ENCODE peak calls at places on chromosomes 1 and 21, in six cellular contexts. One of them, this sample, is unnamed.

GRCh38 chr21:36125513-36126121 is 9.3 kb upstream of the CBR3 start:
- DNase-seq in heart left ventricle: no peak
- DNase-seq in GM23338: peak; percentile 76
- DNase-seq in fibroblast of lung: peak; percentile 65
- DNase-seq in fibroblast of mammary gland: peak; percentile 61
- DNase-seq in breast epithelium: no peak
- DNase-seq in this sample: peak; percentile 71

GRCh38 chr1:94792473-94792875 is 27.7 kb upstream of the SLC44A3 start:
- DNase-seq in heart left ventricle: no peak
- DNase-seq in GM23338: no peak
- DNase-seq in fibroblast of lung: peak; percentile 27
- DNase-seq in fibroblast of mammary gland: peak; percentile 87
- DNase-seq in breast epithelium: no peak
- DNase-seq in this sample: no peak

GRCh38 chr1:57111210-57111609 is 145.4 kb upstream of the C8B start:
- DNase-seq in heart left ventricle: no peak
- DNase-seq in GM23338: no peak
- DNase-seq in fibroblast of lung: no peak
- DNase-seq in fibroblast of mammary gland: no peak
- DNase-seq in breast epithelium: no peak
- DNase-seq in this sample: no peak

GRCh38 chr1:84538599-84538998 is 32.2 kb upstream of the GNG5 start:
- DNase-seq in heart left ventricle: no peak
- DNase-seq in GM23338: no peak
- DNase-seq in fibroblast of lung: no peak
- DNase-seq in fibroblast of mammary gland: no peak
- DNase-seq in breast epithelium: no peak
- DNase-seq in this sample: no peak

GRCh38 chr1:221097479-221098281 is 218.4 kb downstream of the HLX start:
- DNase-seq in heart left ventricle: no peak
- DNase-seq in GM23338: no peak
- DNase-seq in fibroblast of lung: peak; percentile 94
- DNase-seq in fibroblast of mammary gland: peak; percentile 99
- DNase-seq in breast epithelium: no peak
- DNase-seq in this sample: peak; percentile 73

GRCh38 chr1:117905019-117905418 is 24.4 kb downstream of the GDAP2 start:
- DNase-seq in heart left ventricle: no peak
- DNase-seq in GM23338: no peak
- DNase-seq in fibroblast of lung: no peak
- DNase-seq in fibroblast of mammary gland: no peak
- DNase-seq in breast epithelium: no peak
- DNase-seq in this sample: no peak

GRCh38 chr1:58283380-58284338 is 262.9 kb downstream of the OMA1 start:
- DNase-seq in heart left ventricle: no peak
- DNase-seq in GM23338: no peak
- DNase-seq in fibroblast of lung: no peak
- DNase-seq in fibroblast of mammary gland: peak; percentile 7
- DNase-seq in breast epithelium: no peak
- DNase-seq in this sample: no peak

GRCh38 chr21:20662523-20662922 is 335.7 kb upstream of the NCAM2 start:
- DNase-seq in heart left ventricle: no peak
- DNase-seq in GM23338: peak; percentile 59
- DNase-seq in fibroblast of lung: no peak
- DNase-seq in fibroblast of mammary gland: no peak
- DNase-seq in breast epithelium: no peak
- DNase-seq in this sample: no peak

GRCh38 chr1:61244114-61244513 is 161.8 kb downstream of the NFIA start:
- DNase-seq in heart left ventricle: no peak
- DNase-seq in GM23338: no peak
- DNase-seq in fibroblast of lung: peak; percentile 90
- DNase-seq in fibroblast of mammary gland: peak; percentile 91
- DNase-seq in breast epithelium: no peak
- DNase-seq in this sample: peak; percentile 94

GRCh38 chr1:213123532-213123931 is 72.5 kb downstream of the RPS6KC1 start:
- DNase-seq in heart left ventricle: no peak
- DNase-seq in GM23338: no peak
- DNase-seq in fibroblast of lung: peak; percentile 47
- DNase-seq in fibroblast of mammary gland: peak; percentile 72
- DNase-seq in breast epithelium: no peak
- DNase-seq in this sample: peak; percentile 58

GRCh38 chr1:183101081-183101480 is 77.9 kb downstream of the LAMC1 start:
- DNase-seq in heart left ventricle: no peak
- DNase-seq in GM23338: no peak
- DNase-seq in fibroblast of lung: no peak
- DNase-seq in fibroblast of mammary gland: no peak
- DNase-seq in breast epithelium: no peak
- DNase-seq in this sample: no peak

GRCh38 chr1:86155061-86155806 is 1.3 kb downstream of the COL24A1 start:
- DNase-seq in heart left ventricle: peak; percentile 16
- DNase-seq in GM23338: peak; percentile 73
- DNase-seq in fibroblast of lung: peak; percentile 42
- DNase-seq in fibroblast of mammary gland: peak; percentile 25
- DNase-seq in breast epithelium: no peak
- DNase-seq in this sample: no peak

GRCh38 chr1:37038079-37038702 is 3.9 kb upstream of the GRIK3 start:
- DNase-seq in heart left ventricle: no peak
- DNase-seq in GM23338: peak; percentile 63
- DNase-seq in fibroblast of lung: no peak
- DNase-seq in fibroblast of mammary gland: peak; percentile 10
- DNase-seq in breast epithelium: peak; percentile 60
- DNase-seq in this sample: no peak

GRCh38 chr1:12601690-12602632 is 16.0 kb downstream of the DHRS3 start:
- DNase-seq in heart left ventricle: peak; percentile 53
- DNase-seq in GM23338: peak; percentile 64
- DNase-seq in fibroblast of lung: peak; percentile 92
- DNase-seq in fibroblast of mammary gland: peak; percentile 98
- DNase-seq in breast epithelium: no peak
- DNase-seq in this sample: peak; percentile 97
- H3K4me3 ChIP-seq in heart left ventricle: no peak overlapping the region
- H3K4me3 ChIP-seq in GM23338: no peak overlapping the region
- H3K4me3 ChIP-seq in fibroblast of lung: no peak overlapping the region
- H3K4me3 ChIP-seq in fibroblast of mammary gland: no peak overlapping the region
- H3K4me3 ChIP-seq in breast epithelium: no peak overlapping the region
- H3K4me3 ChIP-seq in this sample: no peak overlapping the region

DNA sequence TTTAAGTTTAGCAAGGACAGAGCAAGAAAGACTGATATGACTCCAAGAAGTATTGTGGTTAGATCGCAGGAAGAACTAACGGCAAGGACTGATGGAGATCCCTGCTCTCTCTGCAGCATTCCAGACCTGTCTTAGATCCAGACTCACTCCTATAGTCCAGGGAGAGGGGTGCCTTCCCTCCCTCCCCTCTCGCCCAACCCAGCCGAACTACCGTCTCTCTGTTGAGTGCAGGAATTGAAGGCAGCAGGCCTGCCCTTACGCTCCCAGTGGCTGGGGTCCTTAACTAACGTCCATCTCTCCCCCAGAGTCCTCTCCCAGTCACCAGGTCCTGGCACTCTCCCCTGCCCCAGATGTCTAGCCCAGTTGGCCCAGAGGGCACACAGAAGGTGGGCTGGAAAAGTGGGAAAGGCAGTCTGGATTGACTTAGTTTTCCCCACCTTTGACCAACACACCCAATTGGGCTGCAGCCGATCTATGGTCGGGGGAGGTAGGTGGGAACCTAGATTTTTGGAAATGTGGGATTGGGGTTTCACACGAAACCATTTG is 1.1 kb downstream of the CRABP2 start:
- DNase-seq in heart left ventricle: no peak
- DNase-seq in GM23338: no peak
- DNase-seq in fibroblast of lung: no peak
- DNase-seq in fibroblast of mammary gland: no peak
- DNase-seq in breast epithelium: no peak
- DNase-seq in this sample: no peak
- H3K4me3 ChIP-seq in heart left ventricle: peak overlapping the region; percentile 56
- H3K4me3 ChIP-seq in GM23338: peak overlapping the region; percentile 67
- H3K4me3 ChIP-seq in fibroblast of lung: peak overlapping the region; percentile 69
- H3K4me3 ChIP-seq in fibroblast of mammary gland: peak overlapping the region; percentile 43
- H3K4me3 ChIP-seq in breast epithelium: peak overlapping the region; percentile 42
- H3K4me3 ChIP-seq in this sample: peak overlapping the region; percentile 79

GRCh38 chr1:158002022-158002629 is 8.7 kb downstream of the KIRREL1 start:
- DNase-seq in heart left ventricle: no peak
- DNase-seq in GM23338: peak; percentile 71
- DNase-seq in fibroblast of lung: no peak
- DNase-seq in fibroblast of mammary gland: peak; percentile 49
- DNase-seq in breast epithelium: no peak
- DNase-seq in this sample: peak; percentile 72
- H3K4me3 ChIP-seq in heart left ventricle: no peak overlapping the region
- H3K4me3 ChIP-seq in GM23338: no peak overlapping the region
- H3K4me3 ChIP-seq in fibroblast of lung: no peak overlapping the region
- H3K4me3 ChIP-seq in fibroblast of mammary gland: no peak overlapping the region
- H3K4me3 ChIP-seq in breast epithelium: no peak overlapping the region
- H3K4me3 ChIP-seq in this sample: peak overlapping the region; percentile 1

GRCh38 chr1:54947540-54947939 is 32.9 kb upstream of the TMEM61 start:
- DNase-seq in heart left ventricle: no peak
- DNase-seq in GM23338: no peak
- DNase-seq in fibroblast of lung: no peak
- DNase-seq in fibroblast of mammary gland: no peak
- DNase-seq in breast epithelium: no peak
- DNase-seq in this sample: no peak

GRCh38 chr1:54952950-54953718 is 27.3 kb upstream of the TMEM61 start:
- DNase-seq in heart left ventricle: no peak
- DNase-seq in GM23338: no peak
- DNase-seq in fibroblast of lung: no peak
- DNase-seq in fibroblast of mammary gland: peak; percentile 52
- DNase-seq in breast epithelium: no peak
- DNase-seq in this sample: no peak

GRCh38 chr1:54949971-54950360 is 30.5 kb upstream of the TMEM61 start:
- DNase-seq in heart left ventricle: no peak
- DNase-seq in GM23338: no peak
- DNase-seq in fibroblast of lung: peak; percentile 43
- DNase-seq in fibroblast of mammary gland: peak; percentile 58
- DNase-seq in breast epithelium: no peak
- DNase-seq in this sample: peak; percentile 63

GRCh38 chr1:54951810-54952226 is 28.6 kb upstream of the TMEM61 start:
- DNase-seq in heart left ventricle: no peak
- DNase-seq in GM23338: no peak
- DNase-seq in fibroblast of lung: no peak
- DNase-seq in fibroblast of mammary gland: no peak
- DNase-seq in breast epithelium: no peak
- DNase-seq in this sample: no peak

DNA sequence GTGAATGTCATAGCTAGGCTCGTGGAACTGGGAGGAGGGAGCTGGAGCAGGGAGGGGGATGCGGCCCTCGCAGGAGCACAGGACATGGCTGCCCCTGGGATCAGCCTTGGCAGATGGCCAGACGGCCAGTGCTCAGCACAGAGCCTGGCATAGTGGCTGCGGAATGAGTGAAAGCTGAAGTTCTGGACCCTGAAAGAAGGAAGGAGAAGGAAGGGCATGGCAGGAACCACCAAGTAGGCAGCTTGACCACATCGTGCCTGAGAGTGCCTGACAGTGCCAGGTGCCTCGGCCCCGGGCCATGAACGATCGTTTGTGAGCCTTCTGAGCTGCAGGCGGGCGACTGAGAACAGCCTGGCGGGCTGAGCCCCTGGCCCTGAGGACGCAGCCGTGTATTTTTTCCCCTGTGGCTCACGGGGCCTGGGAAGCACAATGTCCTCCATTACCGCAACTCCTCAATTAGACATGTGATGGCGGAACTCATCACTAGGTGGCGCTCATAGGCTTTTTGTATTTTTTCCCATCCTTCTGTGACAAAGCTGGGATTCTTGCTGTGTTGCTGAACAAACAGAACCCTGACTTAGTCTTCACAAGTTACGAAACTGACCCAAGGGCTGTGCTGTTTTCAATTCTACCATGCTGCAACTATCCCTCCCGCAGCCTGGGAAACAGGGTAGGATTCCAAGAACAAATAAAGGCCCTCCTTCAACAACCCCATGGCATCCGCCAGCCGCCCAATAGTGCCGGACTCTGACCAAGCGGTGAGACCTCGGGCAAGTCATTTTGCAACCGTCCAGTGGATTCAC is 29.9 kb upstream of the TMEM61 start:
- DNase-seq in heart left ventricle: peak; percentile 52
- DNase-seq in GM23338: peak; percentile 91
- DNase-seq in fibroblast of lung: peak; percentile 91
- DNase-seq in fibroblast of mammary gland: peak; percentile 90
- DNase-seq in breast epithelium: peak; percentile 76
- DNase-seq in this sample: peak; percentile 93
- H3K4me3 ChIP-seq in heart left ventricle: peak overlapping the region; percentile 44
- H3K4me3 ChIP-seq in GM23338: peak overlapping the region; percentile 19
- H3K4me3 ChIP-seq in fibroblast of lung: no peak overlapping the region
- H3K4me3 ChIP-seq in fibroblast of mammary gland: peak overlapping the region; percentile 22
- H3K4me3 ChIP-seq in breast epithelium: no peak overlapping the region
- H3K4me3 ChIP-seq in this sample: no peak overlapping the region

GRCh38 chr1:2527553-2527860 is 1.1 kb upstream of the PANK4 start:
- DNase-seq in heart left ventricle: no peak
- DNase-seq in GM23338: no peak
- DNase-seq in fibroblast of lung: no peak
- DNase-seq in fibroblast of mammary gland: no peak
- DNase-seq in breast epithelium: no peak
- DNase-seq in this sample: no peak

GRCh38 chr1:2528016-2528415 is 1.6 kb upstream of the PANK4 start:
- DNase-seq in heart left ventricle: peak; percentile 75
- DNase-seq in GM23338: no peak
- DNase-seq in fibroblast of lung: no peak
- DNase-seq in fibroblast of mammary gland: no peak
- DNase-seq in breast epithelium: no peak
- DNase-seq in this sample: no peak

GRCh38 chr1:2525896-2526823 is at the start of gene PANK4:
- DNase-seq in heart left ventricle: peak; percentile 94
- DNase-seq in GM23338: peak; percentile 97
- DNase-seq in fibroblast of lung: peak; percentile 94
- DNase-seq in fibroblast of mammary gland: peak; percentile 92
- DNase-seq in breast epithelium: peak; percentile 89
- DNase-seq in this sample: peak; percentile 89

GRCh38 chr1:2525524-2525895 is 886 bp downstream of the PANK4 start:
- DNase-seq in heart left ventricle: no peak
- DNase-seq in GM23338: peak; percentile 43
- DNase-seq in fibroblast of lung: no peak
- DNase-seq in fibroblast of mammary gland: no peak
- DNase-seq in breast epithelium: no peak
- DNase-seq in this sample: no peak

DNA sequence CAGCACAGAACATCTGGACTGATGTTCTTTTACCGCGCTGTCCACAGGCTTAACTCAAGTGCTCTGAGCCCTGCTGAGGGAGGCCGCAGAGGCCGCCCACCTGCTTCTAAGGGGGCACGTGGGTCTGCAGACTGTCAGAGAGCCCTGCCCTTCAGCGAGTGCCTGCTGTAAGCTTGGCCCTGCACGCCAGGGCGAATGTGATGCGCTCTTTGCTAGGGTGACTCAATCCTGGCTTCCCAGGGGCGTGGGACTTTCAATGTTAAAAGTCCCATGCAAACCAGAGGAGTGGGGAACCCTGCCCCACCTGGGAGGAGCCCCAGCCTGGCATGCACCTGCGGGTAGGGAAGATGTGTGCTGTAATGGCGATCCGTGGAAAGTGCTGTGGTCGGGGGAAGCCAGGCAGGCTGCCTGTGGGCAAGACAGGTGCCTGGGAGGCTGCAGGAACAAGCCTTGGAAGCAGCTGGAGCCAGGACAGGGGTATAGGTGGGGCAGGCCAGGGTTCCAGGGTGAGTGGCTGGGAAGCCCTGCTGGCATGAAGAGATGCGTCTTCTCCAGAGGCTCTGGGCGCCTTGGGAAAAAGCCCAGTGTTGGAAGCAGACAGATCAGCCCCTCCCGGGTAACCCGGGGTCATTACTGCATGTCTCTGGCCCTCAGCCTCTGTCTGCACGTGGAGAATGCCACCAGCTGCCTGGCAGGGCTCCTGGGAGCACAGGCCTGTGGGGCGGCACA is 592 bp upstream of the PANK4 start:
- DNase-seq in heart left ventricle: peak; percentile 66
- DNase-seq in GM23338: no peak
- DNase-seq in fibroblast of lung: peak; percentile 23
- DNase-seq in fibroblast of mammary gland: peak; percentile 68
- DNase-seq in breast epithelium: no peak
- DNase-seq in this sample: peak; percentile 45
- H3K4me3 ChIP-seq in heart left ventricle: peak overlapping the region; percentile 92
- H3K4me3 ChIP-seq in GM23338: peak overlapping the region; percentile 92
- H3K4me3 ChIP-seq in fibroblast of lung: peak overlapping the region; percentile 6
- H3K4me3 ChIP-seq in fibroblast of mammary gland: peak overlapping the region; percentile 52
- H3K4me3 ChIP-seq in breast epithelium: peak overlapping the region; percentile 67
- H3K4me3 ChIP-seq in this sample: peak overlapping the region; percentile 45